ENCODE peak calls at places on chromosomes 5 and 9, in six cellular contexts. J is aorta; I is naive thymus-derived CD4-positive, alpha-beta T cell; X is gastrocnemius medialis; H is right cardiac atrium; T is HepG2. U is an unnamed sample. For H3K4me1, the result is how much of the 10 kb centered on the place peaks cover.

GRCh38 chr9:76744336-76744735 is 19.9 kb upstream of the PCA3 start:
- ATAC-seq in T (no peak), I (no peak), X (no peak), H (no peak), J (no peak), U (no peak)

GRCh38 chr9:136833381-136834142 is 8.7 kb upstream of the AJM1 start:
- ATAC-seq in I (no peak), J (no peak), H (no peak), T (no peak), X (no peak), U (no peak)

GRCh38 chr9:124686918-124687317 is 84.2 kb downstream of the NR6A1 start:
- ATAC-seq in H (no peak), X (peak), T (no peak), I (no peak), J (no peak), U (no peak)

GRCh38 chr5:41213340-41213739 is at the start of gene C6:
- ATAC-seq in X (no peak), T (peak), J (no peak), H (peak), I (no peak), U (no peak)

GRCh38 chr9:121242219-121242954 is 25.6 kb upstream of the GSN start:
- ATAC-seq in J (no peak), I (no peak), T (no peak), X (no peak), H (peak), U (peak)

GRCh38 chr5:103525366-103525765 is 37.2 kb downstream of the NUDT12 start:
- ATAC-seq in J (no peak), H (no peak), T (no peak), I (no peak), X (no peak), U (no peak)

GRCh38 chr5:93503598-93504067 is 77.4 kb downstream of the NR2F1-AS1 start:
- ATAC-seq in I (no peak), H (no peak), X (no peak), J (no peak), T (peak), U (no peak)

GRCh38 chr9:38227656-38228055 is 158.6 kb upstream of the SHB start:
- ATAC-seq in T (no peak), J (no peak), H (no peak), I (peak), X (no peak), U (no peak)

GRCh38 chr9:97895695-97896332 is 26.5 kb downstream of the TRMO start:
- ATAC-seq in J (no peak), I (peak), H (no peak), X (no peak), T (peak), U (no peak)

GRCh38 chr5:13944564-13945195 is at the start of gene DNAH5:
- ATAC-seq in T (no peak), I (no peak), H (no peak), J (no peak), X (no peak), U (no peak)

GRCh38 chr9:137235424-137236237 is 4.9 kb downstream of the SLC34A3 start:
- ATAC-seq in X (no peak), J (no peak), H (no peak), T (peak), I (no peak), U (no peak)

GRCh38 chr5:16539169-16539666 is 73.6 kb upstream of the ZNF622 start:
- ATAC-seq in J (peak), I (no peak), T (peak), X (peak), H (peak), U (peak)

GRCh38 chr9:122078557-122078956 is 14.6 kb downstream of the TTLL11 start:
- ATAC-seq in H (no peak), X (no peak), J (no peak), T (no peak), I (no peak), U (no peak)

GRCh38 chr5:130526708-130527107 is 622.4 kb downstream of the CHSY3 start:
- ATAC-seq in X (no peak), H (no peak), J (no peak), I (no peak), T (no peak), U (no peak)

GRCh38 chr9:78097541-78097940 is 65.9 kb upstream of the GNAQ start:
- ATAC-seq in I (peak), H (no peak), J (no peak), X (no peak), T (no peak), U (no peak)

GRCh38 chr5:157613385-157614245 is 38.0 kb upstream of the ADAM19 start:
- ATAC-seq in J (no peak), I (peak), X (no peak), H (no peak), T (no peak), U (no peak)

GRCh38 chr5:172575416-172575815 is 65.6 kb upstream of the NEURL1B start:
- ATAC-seq in H (no peak), T (no peak), X (no peak), J (no peak), I (no peak), U (no peak)

GRCh38 chr5:179786861-179787260 is 6.9 kb upstream of the LTC4S start:
- ATAC-seq in H (no peak), X (no peak), T (peak), I (no peak), J (no peak), U (no peak)

GRCh38 chr5:115490601-115491000 is 54.0 kb downstream of the FEM1C start:
- ATAC-seq in J (no peak), T (no peak), I (no peak), H (no peak), X (no peak), U (no peak)

GRCh38 chr5:115487168-115487567 is 57.4 kb downstream of the FEM1C start:
- ATAC-seq in I (no peak), X (no peak), J (no peak), T (no peak), H (no peak), U (no peak)

GRCh38 chr5:115489725-115490124 is 54.9 kb downstream of the FEM1C start:
- ATAC-seq in I (no peak), H (no peak), X (no peak), J (no peak), T (no peak), U (no peak)

GRCh38 chr5:115486728-115487127 is 57.8 kb downstream of the FEM1C start:
- ATAC-seq in H (no peak), J (no peak), T (no peak), I (no peak), X (no peak), U (no peak)

DNA sequence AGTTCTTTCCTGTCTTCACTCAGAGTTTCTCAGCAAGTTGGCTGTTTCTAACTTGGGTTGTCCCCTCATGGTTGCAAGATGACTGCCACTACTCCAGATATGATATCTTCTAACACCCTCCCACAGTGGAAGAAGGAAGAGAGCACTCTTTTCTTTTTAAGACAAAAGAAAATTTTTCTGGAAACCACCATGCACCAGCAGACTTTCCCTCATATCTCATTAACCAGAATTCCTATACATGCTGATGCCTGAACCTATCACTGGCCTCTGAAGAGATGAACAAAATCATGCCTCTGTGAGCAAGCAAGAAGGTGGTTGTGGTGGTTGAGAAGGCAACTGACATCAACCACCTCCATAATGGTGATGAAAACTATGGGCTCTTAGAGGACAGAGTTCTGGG is 56.8 kb downstream of the FEM1C start:
- ATAC-seq in T (no peak), X (no peak), I (no peak), H (no peak), J (no peak), U (no peak)
- H3K4me1 ChIP-seq in T (under half), X (under half), I (under half), H (under half), J (under half), U (under half)

GRCh38 chr9:91905237-91905650 is 44.8 kb downstream of the ROR2 start:
- ATAC-seq in T (no peak), I (no peak), H (no peak), J (no peak), X (no peak), U (no peak)
- H3K4me1 ChIP-seq in T (under half), I (under half), H (under half), J (under half), X (under half), U (half or more)

DNA sequence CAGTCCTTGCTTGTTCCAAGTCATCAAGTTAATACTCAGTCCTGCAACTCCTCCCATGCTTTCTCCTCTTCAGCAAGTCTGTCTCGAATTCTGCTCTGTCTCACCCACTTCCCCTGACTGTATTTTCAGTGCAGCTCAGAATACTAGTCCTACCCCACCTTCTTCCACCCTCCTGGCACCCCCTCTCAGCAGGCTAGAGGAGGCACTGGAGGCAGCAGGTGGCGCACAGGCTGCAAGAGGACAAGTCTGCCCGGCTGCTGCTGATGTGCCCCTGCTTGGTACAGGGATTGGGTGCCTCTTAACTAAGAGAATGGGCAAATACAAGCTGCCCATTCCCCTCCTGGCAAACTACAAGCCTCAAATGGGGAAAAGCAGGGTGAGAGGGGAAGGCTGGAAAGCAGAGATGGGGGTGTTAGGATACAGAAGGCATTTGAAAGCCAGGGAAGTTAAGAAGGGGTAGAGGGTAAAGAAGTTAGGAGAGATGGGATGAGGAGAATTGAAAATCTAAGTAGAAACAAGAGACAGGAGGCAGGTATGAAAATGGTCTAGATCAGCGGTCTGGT is 5.0 kb downstream of the TLN1 start:
- ATAC-seq in H (peak), T (peak), X (no peak), J (peak), I (peak), U (peak)
- H3K4me1 ChIP-seq in H (under half), T (half or more), X (under half), J (under half), I (under half), U (under half)

GRCh38 chr9:3951266-3951665 is 348.6 kb downstream of the GLIS3 start:
- ATAC-seq in I (no peak), H (no peak), X (no peak), J (no peak), T (no peak), U (no peak)

GRCh38 chr9:3957296-3957695 is 342.6 kb downstream of the GLIS3 start:
- ATAC-seq in I (no peak), J (no peak), H (no peak), X (no peak), T (no peak), U (no peak)

GRCh38 chr9:3956081-3956701 is 343.7 kb downstream of the GLIS3 start:
- ATAC-seq in I (no peak), J (peak), H (peak), X (no peak), T (no peak), U (no peak)

GRCh38 chr9:3954228-3954949 is 345.5 kb downstream of the GLIS3 start:
- ATAC-seq in J (no peak), T (no peak), I (no peak), X (no peak), H (no peak), U (no peak)

DNA sequence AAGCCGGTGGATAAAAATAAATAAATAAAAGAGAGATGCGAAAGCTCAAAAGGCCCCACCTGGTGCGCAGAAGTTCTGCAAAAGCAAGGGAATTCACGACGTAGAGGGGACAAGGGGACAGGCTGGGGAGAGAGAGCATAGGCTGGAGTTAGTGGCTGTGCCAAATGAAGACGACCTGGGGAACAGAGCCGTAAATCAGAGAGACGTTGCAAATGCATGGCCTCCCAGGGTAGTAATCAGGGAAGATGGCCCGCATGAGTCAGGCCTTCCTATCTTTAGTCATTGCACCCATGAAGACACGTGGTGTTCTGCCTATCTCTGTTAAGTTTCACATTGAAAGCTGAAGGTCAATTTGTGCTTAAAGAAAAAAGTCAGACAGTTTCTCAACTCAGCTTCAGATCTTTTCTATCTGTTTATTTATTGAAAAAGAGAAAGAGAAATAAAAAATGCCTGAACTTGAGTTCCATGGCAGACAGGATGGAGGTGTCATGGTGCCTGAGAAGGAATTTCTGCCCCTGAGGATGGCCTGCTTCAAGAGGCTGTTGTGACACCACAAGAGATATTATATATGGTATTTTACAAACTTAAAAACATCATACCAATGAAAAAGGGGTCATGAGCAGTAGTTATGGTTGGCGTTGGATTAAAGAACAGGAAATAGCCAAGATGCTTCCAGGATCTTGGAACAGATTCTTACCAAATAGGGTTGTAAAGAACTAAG is 344.8 kb downstream of the GLIS3 start:
- ATAC-seq in I (no peak), T (no peak), J (no peak), X (no peak), H (peak), U (no peak)
- H3K4me1 ChIP-seq in I (under half), T (under half), J (under half), X (under half), H (under half), U (under half)

DNA sequence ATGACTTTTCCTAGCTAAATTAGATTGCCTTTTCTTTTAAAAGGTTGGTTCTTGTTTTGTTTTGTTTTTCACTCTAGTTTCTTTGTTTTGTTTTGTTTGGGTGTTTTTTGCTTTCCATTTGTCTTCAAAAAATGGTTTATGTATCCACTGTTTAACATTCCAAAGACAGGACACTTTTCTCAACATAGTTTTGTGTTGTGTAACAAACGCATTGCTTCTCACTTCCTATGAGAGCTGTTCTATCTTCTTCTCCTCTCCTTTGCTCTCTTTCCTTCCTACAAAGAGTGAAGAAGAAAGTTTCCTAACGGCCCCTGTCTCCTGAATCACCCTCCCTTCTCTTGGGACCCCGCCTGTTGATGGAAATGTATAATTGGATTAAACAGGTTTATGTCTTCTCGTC is 539.7 kb downstream of the ACTL7B start:
- ATAC-seq in X (no peak), I (no peak), T (no peak), H (no peak), J (no peak), U (no peak)
- H3K4me1 ChIP-seq in X (under half), I (under half), T (under half), H (under half), J (under half), U (under half)

GRCh38 chr5:79794347-79794746 is 104.7 kb downstream of the CMYA5 start:
- ATAC-seq in I (no peak), J (no peak), H (no peak), T (no peak), X (no peak), U (no peak)
- H3K4me1 ChIP-seq in I (under half), J (under half), H (under half), T (under half), X (half or more), U (under half)

U was measured in gastroesophageal sphincter.